ENCODE peak calls at places on chromosomes 11 and 22, in seven cellular contexts. One of them, this sample, is unnamed.

GRCh38 chr22:39502789-39503464 is 837 bp downstream of the MIEF1 start:
- DNase-seq in dorsolateral prefrontal cortex: no peak
- DNase-seq in NCI-H1436 treated with DMSO at 0.1 percent for 48 hours: no peak
- DNase-seq in amniotic stem cell: no peak
- DNase-seq in kidney glomerular epithelial cell: no peak
- DNase-seq in T follicular helper cell: no peak
- DNase-seq in adrenal gland: no peak
- DNase-seq in this sample: no peak

GRCh38 chr11:133669371-133670046 is 137.2 kb upstream of the OPCML start:
- DNase-seq in dorsolateral prefrontal cortex: no peak
- DNase-seq in NCI-H1436 treated with DMSO at 0.1 percent for 48 hours: no peak
- DNase-seq in amniotic stem cell: no peak
- DNase-seq in kidney glomerular epithelial cell: no peak
- DNase-seq in T follicular helper cell: no peak
- DNase-seq in adrenal gland: no peak
- DNase-seq in this sample: no peak

GRCh38 chr11:86510674-86511073 is 136.0 kb downstream of the CCDC81 start:
- DNase-seq in dorsolateral prefrontal cortex: no peak
- DNase-seq in NCI-H1436 treated with DMSO at 0.1 percent for 48 hours: no peak
- DNase-seq in amniotic stem cell: no peak
- DNase-seq in kidney glomerular epithelial cell: no peak
- DNase-seq in T follicular helper cell: no peak
- DNase-seq in adrenal gland: no peak
- DNase-seq in this sample: no peak

GRCh38 chr11:84795698-84796097 is 831.4 kb downstream of the DLG2 start:
- DNase-seq in dorsolateral prefrontal cortex: no peak
- DNase-seq in NCI-H1436 treated with DMSO at 0.1 percent for 48 hours: no peak
- DNase-seq in amniotic stem cell: no peak
- DNase-seq in kidney glomerular epithelial cell: no peak
- DNase-seq in T follicular helper cell: no peak
- DNase-seq in adrenal gland: no peak
- DNase-seq in this sample: no peak

GRCh38 chr11:18706330-18707243 is 8.0 kb downstream of the TMEM86A start:
- DNase-seq in dorsolateral prefrontal cortex: peak; percentile 50
- DNase-seq in NCI-H1436 treated with DMSO at 0.1 percent for 48 hours: no peak
- DNase-seq in amniotic stem cell: no peak
- DNase-seq in kidney glomerular epithelial cell: no peak
- DNase-seq in T follicular helper cell: peak; percentile 37
- DNase-seq in adrenal gland: peak; percentile 68
- DNase-seq in this sample: no peak

GRCh38 chr11:23509023-23509422 is 648.7 kb upstream of the CCDC179 start:
- DNase-seq in dorsolateral prefrontal cortex: no peak
- DNase-seq in NCI-H1436 treated with DMSO at 0.1 percent for 48 hours: no peak
- DNase-seq in amniotic stem cell: no peak
- DNase-seq in kidney glomerular epithelial cell: peak; percentile 85
- DNase-seq in T follicular helper cell: no peak
- DNase-seq in adrenal gland: no peak
- DNase-seq in this sample: peak; percentile 76

GRCh38 chr11:119222308-119222707 is 16.2 kb downstream of the CBL start:
- DNase-seq in dorsolateral prefrontal cortex: no peak
- DNase-seq in NCI-H1436 treated with DMSO at 0.1 percent for 48 hours: no peak
- DNase-seq in amniotic stem cell: no peak
- DNase-seq in kidney glomerular epithelial cell: no peak
- DNase-seq in T follicular helper cell: no peak
- DNase-seq in adrenal gland: no peak
- DNase-seq in this sample: no peak

GRCh38 chr11:119223856-119224255 is 17.7 kb downstream of the CBL start:
- DNase-seq in dorsolateral prefrontal cortex: no peak
- DNase-seq in NCI-H1436 treated with DMSO at 0.1 percent for 48 hours: no peak
- DNase-seq in amniotic stem cell: no peak
- DNase-seq in kidney glomerular epithelial cell: no peak
- DNase-seq in T follicular helper cell: no peak
- DNase-seq in adrenal gland: no peak
- DNase-seq in this sample: no peak

GRCh38 chr11:78646564-78647185 is 72.0 kb upstream of the NARS2 start:
- DNase-seq in dorsolateral prefrontal cortex: peak; percentile 41
- DNase-seq in NCI-H1436 treated with DMSO at 0.1 percent for 48 hours: peak; percentile 35
- DNase-seq in amniotic stem cell: no peak
- DNase-seq in kidney glomerular epithelial cell: peak; percentile 45
- DNase-seq in T follicular helper cell: peak; percentile 27
- DNase-seq in adrenal gland: peak; percentile 44
- DNase-seq in this sample: no peak

GRCh38 chr11:132318421-132319157 is 948.2 kb downstream of the NTM start:
- DNase-seq in dorsolateral prefrontal cortex: no peak
- DNase-seq in NCI-H1436 treated with DMSO at 0.1 percent for 48 hours: no peak
- DNase-seq in amniotic stem cell: peak; percentile 18
- DNase-seq in kidney glomerular epithelial cell: peak; percentile 24
- DNase-seq in T follicular helper cell: no peak
- DNase-seq in adrenal gland: no peak
- DNase-seq in this sample: no peak

GRCh38 chr11:87036756-87037449 is 831 bp upstream of the TMEM135 start:
- DNase-seq in dorsolateral prefrontal cortex: no peak
- DNase-seq in NCI-H1436 treated with DMSO at 0.1 percent for 48 hours: no peak
- DNase-seq in amniotic stem cell: no peak
- DNase-seq in kidney glomerular epithelial cell: no peak
- DNase-seq in T follicular helper cell: no peak
- DNase-seq in adrenal gland: no peak
- DNase-seq in this sample: no peak

GRCh38 chr11:8252946-8253345 is 10.7 kb downstream of the LMO1 start:
- DNase-seq in dorsolateral prefrontal cortex: no peak
- DNase-seq in NCI-H1436 treated with DMSO at 0.1 percent for 48 hours: no peak
- DNase-seq in amniotic stem cell: no peak
- DNase-seq in kidney glomerular epithelial cell: no peak
- DNase-seq in T follicular helper cell: no peak
- DNase-seq in adrenal gland: no peak
- DNase-seq in this sample: no peak